ENCODE peak calls at places on chromosomes 1 and 21, in six cellular contexts. Q is pancreas, C is transverse colon, P is PC-3, V is tibial artery, B is cardiac muscle cell. F is an unnamed sample.
A peak's percentile ranks its signal among the peaks of the same experiment; 100 is the strongest.

GRCh38 chr1:90722874-90723273 is 5.8 kb upstream of the BARHL2 start:
- DNase-seq in B (no peak), Q (no peak), V (no peak), C (no peak), P (no peak), F (no peak)

GRCh38 chr1:10663668-10664035 is 132.8 kb downstream of the CASZ1 start:
- DNase-seq in Q (peak; percentile 75), C (peak; percentile 34), P (no peak), B (peak; percentile 36), V (peak; percentile 68), F (no peak)

GRCh38 chr1:156691665-156692408 is 13.5 kb downstream of the CRABP2 start:
- DNase-seq in Q (no peak), B (no peak), P (peak; percentile 71), C (no peak), V (no peak), F (peak; percentile 72)

GRCh38 chr1:47699492-47700220 is 261.8 kb downstream of the FOXD2 start:
- DNase-seq in Q (no peak), P (no peak), C (no peak), V (no peak), B (peak; percentile 51), F (no peak)

GRCh38 chr1:202046227-202046626 is 35.8 kb downstream of the ELF3 start:
- DNase-seq in Q (peak; percentile 92), V (no peak), C (peak; percentile 93), B (no peak), P (peak; percentile 84), F (no peak)

GRCh38 chr1:96234299-96234698 is 487.3 kb upstream of the PTBP2 start:
- DNase-seq in C (no peak), P (peak; percentile 58), Q (peak; percentile 75), V (peak; percentile 52), B (peak; percentile 81), F (no peak)

GRCh38 chr1:115238336-115239147 is 99.5 kb downstream of the NGF start:
- DNase-seq in B (no peak), C (no peak), P (no peak), V (no peak), Q (no peak), F (no peak)

GRCh38 chr21:30994917-30995316 is 43.4 kb downstream of the KRTAP19-8 start:
- DNase-seq in V (no peak), B (no peak), Q (no peak), P (no peak), C (no peak), F (no peak)

GRCh38 chr1:24586970-24587820 is 31.3 kb downstream of the NCMAP start:
- DNase-seq in Q (no peak), P (peak; percentile 73), B (peak; percentile 67), V (no peak), C (peak; percentile 39), F (peak; percentile 11)

GRCh38 chr1:197159461-197159860 is 13.0 kb upstream of the ASPM start:
- DNase-seq in B (peak; percentile 72), P (no peak), Q (no peak), C (no peak), V (no peak), F (no peak)

DNA sequence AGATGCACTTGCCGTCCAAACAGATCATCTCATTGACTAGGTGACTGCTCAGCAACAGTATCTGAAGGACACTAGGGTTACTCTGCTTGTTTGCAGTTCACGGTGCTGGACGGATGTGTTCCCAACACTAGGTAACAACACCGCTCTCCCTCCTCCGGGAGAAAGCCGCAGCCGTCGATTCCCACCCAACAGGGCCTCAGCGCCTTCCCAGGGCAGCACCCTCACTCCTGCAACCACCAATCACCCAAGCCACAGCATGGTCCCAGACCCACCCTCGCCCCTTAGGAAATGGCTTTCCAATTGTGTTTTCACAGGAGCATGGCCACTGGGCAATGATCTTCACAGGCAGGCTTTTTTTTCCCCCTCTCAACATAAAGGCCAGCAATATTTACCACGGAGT is 779 bp downstream of the TLR5 start:
- DNase-seq in P (no peak), V (no peak), C (no peak), B (no peak), Q (no peak), F (no peak)
- H3K4me3 ChIP-seq in P (peak overlapping the region; percentile 67), V (peak overlapping the region; percentile 63), C (no peak overlapping the region), B (peak overlapping the region; percentile 31), Q (peak overlapping the region; percentile 60), F (peak overlapping the region; percentile 55)

DNA sequence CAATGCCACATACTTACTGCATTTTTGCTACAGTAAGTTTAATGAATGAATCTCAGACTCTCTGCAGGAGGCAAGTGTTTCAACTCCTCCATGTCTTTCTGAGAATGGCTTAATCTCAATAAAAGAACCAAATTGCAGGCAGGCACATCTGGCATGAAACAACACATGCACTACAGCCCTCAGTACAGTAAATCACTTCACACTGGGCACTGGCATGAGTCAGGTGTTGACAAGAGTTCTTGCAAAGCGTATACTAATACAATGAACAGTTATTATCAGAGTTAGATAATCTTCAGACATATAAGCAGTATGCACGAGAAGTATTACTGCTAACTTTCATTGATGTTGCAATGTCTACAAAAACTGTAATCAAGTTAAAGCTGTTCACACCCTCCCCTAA is 1386.8 kb downstream of the MRPL39 start:
- DNase-seq in P (peak; percentile 9), V (no peak), Q (no peak), B (no peak), C (no peak), F (no peak)
- H3K9me3 ChIP-seq in P (no peaks in the 10 kb centered on the region), V (no peaks in the 10 kb centered on the region), Q (no peaks in the 10 kb centered on the region), B (no peaks in the 10 kb centered on the region), C (peaks cover 6% of the 10 kb centered on the region), F (no peaks in the 10 kb centered on the region)

GRCh38 chr1:4636644-4637380 is 17.6 kb upstream of the AJAP1 start:
- DNase-seq in C (no peak), Q (no peak), P (no peak), V (no peak), B (no peak), F (no peak)
- H3K4me3 ChIP-seq in C (no peak overlapping the region), Q (no peak overlapping the region), P (no peak overlapping the region), V (no peak overlapping the region), B (no peak overlapping the region), F (no peak overlapping the region)

DNA sequence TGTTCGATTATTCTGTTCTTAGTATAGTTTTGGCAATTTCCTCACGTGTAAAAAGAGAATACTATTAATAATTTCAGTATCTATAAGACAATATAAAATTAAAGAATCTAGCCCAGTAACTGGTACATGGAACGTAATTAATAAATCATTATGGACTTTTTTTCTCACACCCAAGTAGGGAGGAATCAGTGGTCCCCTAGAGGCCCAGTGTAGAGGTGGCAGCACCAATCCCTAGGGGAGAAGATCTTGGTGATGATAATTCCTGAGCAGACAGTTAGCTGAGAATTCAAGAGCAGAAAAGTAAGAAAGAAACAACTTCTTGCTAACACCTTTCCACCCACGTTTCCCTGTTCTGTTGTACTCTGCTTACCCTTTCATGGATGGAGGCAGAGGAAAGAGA is 19.7 kb upstream of the SELE start:
- DNase-seq in P (no peak), V (no peak), C (no peak), Q (no peak), B (no peak), F (no peak)
- H3K9me3 ChIP-seq in P (no peaks in the 10 kb centered on the region), V (no peaks in the 10 kb centered on the region), C (no peaks in the 10 kb centered on the region), Q (no peaks in the 10 kb centered on the region), B (no peaks in the 10 kb centered on the region), F (no peaks in the 10 kb centered on the region)